ENCODE peak calls at places on chromosomes 3 and 15, in six cellular contexts. One of them, this sample, is unnamed.

GRCh38 chr3:38382506-38383080 is 36.0 kb downstream of the XYLB start:
- DNase-seq in stomach: no peak
- DNase-seq in transverse colon: no peak
- DNase-seq in endothelial cell of umbilical vein: no peak
- DNase-seq in tibial nerve: no peak
- DNase-seq in H1: no peak
- DNase-seq in this sample: no peak

GRCh38 chr3:10344147-10344943 is 23.4 kb upstream of the SEC13 start:
- DNase-seq in stomach: peak
- DNase-seq in transverse colon: peak
- DNase-seq in endothelial cell of umbilical vein: peak
- DNase-seq in tibial nerve: peak
- DNase-seq in H1: peak
- DNase-seq in this sample: no peak

GRCh38 chr3:11021611-11022011 is 29.1 kb downstream of the SLC6A1 start:
- DNase-seq in stomach: no peak
- DNase-seq in transverse colon: no peak
- DNase-seq in endothelial cell of umbilical vein: no peak
- DNase-seq in tibial nerve: no peak
- DNase-seq in H1: no peak
- DNase-seq in this sample: no peak

GRCh38 chr3:158718490-158719170 is 13.6 kb downstream of the RARRES1 start:
- DNase-seq in stomach: no peak
- DNase-seq in transverse colon: peak
- DNase-seq in endothelial cell of umbilical vein: peak
- DNase-seq in tibial nerve: no peak
- DNase-seq in H1: no peak
- DNase-seq in this sample: no peak

GRCh38 chr3:128383316-128384235 is 83.1 kb downstream of the DNAJB8 start:
- DNase-seq in stomach: peak
- DNase-seq in transverse colon: peak
- DNase-seq in endothelial cell of umbilical vein: peak
- DNase-seq in tibial nerve: peak
- DNase-seq in H1: no peak
- DNase-seq in this sample: no peak

GRCh38 chr3:52529376-52530333 is 4.0 kb downstream of the NT5DC2 start:
- DNase-seq in stomach: peak
- DNase-seq in transverse colon: peak
- DNase-seq in endothelial cell of umbilical vein: peak
- DNase-seq in tibial nerve: peak
- DNase-seq in H1: no peak
- DNase-seq in this sample: no peak

GRCh38 chr15:82106671-82107070 is 60.9 kb upstream of the MEX3B start:
- DNase-seq in stomach: no peak
- DNase-seq in transverse colon: no peak
- DNase-seq in endothelial cell of umbilical vein: no peak
- DNase-seq in tibial nerve: no peak
- DNase-seq in H1: no peak
- DNase-seq in this sample: no peak

GRCh38 chr15:73601449-73602425 is 31.5 kb downstream of the NPTN start:
- DNase-seq in stomach: no peak
- DNase-seq in transverse colon: peak
- DNase-seq in endothelial cell of umbilical vein: peak
- DNase-seq in tibial nerve: peak
- DNase-seq in H1: no peak
- DNase-seq in this sample: no peak

GRCh38 chr15:80893777-80894176 is 95.8 kb downstream of the MESD start:
- DNase-seq in stomach: no peak
- DNase-seq in transverse colon: no peak
- DNase-seq in endothelial cell of umbilical vein: no peak
- DNase-seq in tibial nerve: no peak
- DNase-seq in H1: no peak
- DNase-seq in this sample: no peak

GRCh38 chr3:31670722-31671121 is 138.0 kb downstream of the STT3B start:
- DNase-seq in stomach: no peak
- DNase-seq in transverse colon: no peak
- DNase-seq in endothelial cell of umbilical vein: no peak
- DNase-seq in tibial nerve: no peak
- DNase-seq in H1: no peak
- DNase-seq in this sample: no peak

GRCh38 chr3:145807990-145808389 is 353.0 kb downstream of the PLOD2 start:
- DNase-seq in stomach: no peak
- DNase-seq in transverse colon: no peak
- DNase-seq in endothelial cell of umbilical vein: peak
- DNase-seq in tibial nerve: no peak
- DNase-seq in H1: no peak
- DNase-seq in this sample: no peak

GRCh38 chr3:63814300-63814699 is 4.8 kb upstream of the C3orf49 start:
- DNase-seq in stomach: no peak
- DNase-seq in transverse colon: no peak
- DNase-seq in endothelial cell of umbilical vein: no peak
- DNase-seq in tibial nerve: no peak
- DNase-seq in H1: no peak
- DNase-seq in this sample: no peak

GRCh38 chr3:193680220-193680619 is 87.2 kb downstream of the OPA1 start:
- DNase-seq in stomach: no peak
- DNase-seq in transverse colon: no peak
- DNase-seq in endothelial cell of umbilical vein: no peak
- DNase-seq in tibial nerve: no peak
- DNase-seq in H1: no peak
- DNase-seq in this sample: no peak

GRCh38 chr15:71538181-71538580 is 272.2 kb upstream of the NR2E3 start:
- DNase-seq in stomach: no peak
- DNase-seq in transverse colon: no peak
- DNase-seq in endothelial cell of umbilical vein: no peak
- DNase-seq in tibial nerve: no peak
- DNase-seq in H1: no peak
- DNase-seq in this sample: no peak

GRCh38 chr3:73351423-73352071 is 273.2 kb downstream of the PDZRN3 start:
- DNase-seq in stomach: no peak
- DNase-seq in transverse colon: no peak
- DNase-seq in endothelial cell of umbilical vein: no peak
- DNase-seq in tibial nerve: no peak
- DNase-seq in H1: no peak
- DNase-seq in this sample: no peak

GRCh38 chr15:38683382-38684242 is 119.0 kb upstream of the RASGRP1 start:
- DNase-seq in stomach: peak
- DNase-seq in transverse colon: peak
- DNase-seq in endothelial cell of umbilical vein: peak
- DNase-seq in tibial nerve: peak
- DNase-seq in H1: no peak
- DNase-seq in this sample: no peak

GRCh38 chr3:185640308-185640707 is 54.2 kb downstream of the SENP2 start:
- DNase-seq in stomach: no peak
- DNase-seq in transverse colon: no peak
- DNase-seq in endothelial cell of umbilical vein: peak
- DNase-seq in tibial nerve: no peak
- DNase-seq in H1: no peak
- DNase-seq in this sample: no peak

GRCh38 chr15:76340198-76340801 is 3.7 kb downstream of the ISL2 start:
- DNase-seq in stomach: no peak
- DNase-seq in transverse colon: peak
- DNase-seq in endothelial cell of umbilical vein: peak
- DNase-seq in tibial nerve: no peak
- DNase-seq in H1: no peak
- DNase-seq in this sample: no peak

GRCh38 chr15:82100116-82100795 is 54.4 kb upstream of the MEX3B start:
- DNase-seq in stomach: no peak
- DNase-seq in transverse colon: no peak
- DNase-seq in endothelial cell of umbilical vein: no peak
- DNase-seq in tibial nerve: no peak
- DNase-seq in H1: no peak
- DNase-seq in this sample: no peak

GRCh38 chr3:157438371-157438735 is 1.7 kb downstream of the PTX3 start:
- DNase-seq in stomach: no peak
- DNase-seq in transverse colon: no peak
- DNase-seq in endothelial cell of umbilical vein: peak
- DNase-seq in tibial nerve: no peak
- DNase-seq in H1: no peak
- DNase-seq in this sample: no peak

DNA sequence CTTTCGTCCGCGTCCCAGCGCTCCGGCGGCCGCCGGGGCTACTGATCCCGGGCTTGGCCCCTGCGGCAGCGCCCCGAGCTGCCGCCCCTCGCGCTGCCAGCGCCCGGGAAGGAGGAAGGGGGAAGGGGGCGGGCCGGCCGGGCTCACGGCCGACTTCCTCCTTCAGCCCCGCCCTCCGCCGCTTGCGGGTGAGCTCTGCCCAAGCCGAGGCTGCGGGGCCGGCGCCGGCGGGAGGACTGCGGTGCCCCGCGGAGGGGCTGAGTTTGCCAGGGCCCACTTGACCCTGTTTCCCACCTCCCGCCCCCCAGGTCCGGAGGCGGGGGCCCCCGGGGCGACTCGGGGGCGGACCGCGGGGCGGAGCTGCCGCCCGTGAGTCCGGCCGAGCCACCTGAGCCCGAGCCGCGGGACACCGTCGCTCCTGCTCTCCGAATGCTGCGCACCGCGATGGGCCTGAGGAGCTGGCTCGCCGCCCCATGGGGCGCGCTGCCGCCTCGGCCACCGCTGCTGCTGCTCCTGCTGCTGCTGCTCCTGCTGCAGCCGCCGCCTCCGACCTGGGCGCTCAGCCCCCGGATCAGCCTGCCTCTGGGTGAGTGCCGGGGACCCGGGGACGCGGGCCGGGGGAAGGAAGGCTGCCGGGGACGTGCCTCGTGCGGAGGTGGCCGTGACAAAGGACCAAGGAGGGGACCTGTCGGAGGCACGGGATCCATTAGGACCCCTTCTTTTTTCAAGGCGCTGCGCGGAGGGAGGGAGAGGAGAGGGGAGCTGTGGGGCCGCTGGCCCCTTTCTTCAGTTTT is at the start of gene SEMA4B:
- DNase-seq in stomach: peak
- DNase-seq in transverse colon: peak
- DNase-seq in endothelial cell of umbilical vein: peak
- DNase-seq in tibial nerve: peak
- DNase-seq in H1: no peak
- DNase-seq in this sample: no peak
- TF ChIP-seq POLR2A in stomach: no peak
- TF ChIP-seq POLR2A in transverse colon: peak
- TF ChIP-seq POLR2A in endothelial cell of umbilical vein: peak
- TF ChIP-seq POLR2A in tibial nerve: no peak
- TF ChIP-seq POLR2A in H1: no peak
- TF ChIP-seq POLR2A in this sample: no peak

GRCh38 chr15:63345391-63345752 is 36.3 kb downstream of the CA12 start:
- DNase-seq in stomach: no peak
- DNase-seq in transverse colon: no peak
- DNase-seq in endothelial cell of umbilical vein: no peak
- DNase-seq in tibial nerve: no peak
- DNase-seq in H1: no peak
- DNase-seq in this sample: no peak
- H3K4me3 ChIP-seq in stomach: no peak
- H3K4me3 ChIP-seq in transverse colon: no peak
- H3K4me3 ChIP-seq in endothelial cell of umbilical vein: no peak
- H3K4me3 ChIP-seq in tibial nerve: no peak
- H3K4me3 ChIP-seq in H1: no peak
- H3K4me3 ChIP-seq in this sample: no peak

GRCh38 chr3:71144525-71145253 is 438.8 kb downstream of the FOXP1 start:
- DNase-seq in stomach: no peak
- DNase-seq in transverse colon: no peak
- DNase-seq in endothelial cell of umbilical vein: no peak
- DNase-seq in tibial nerve: no peak
- DNase-seq in H1: no peak
- DNase-seq in this sample: no peak
- H3K27ac ChIP-seq in stomach: peak
- H3K27ac ChIP-seq in transverse colon: no peak
- H3K27ac ChIP-seq in endothelial cell of umbilical vein: no peak
- H3K27ac ChIP-seq in tibial nerve: no peak
- H3K27ac ChIP-seq in H1: no peak
- H3K27ac ChIP-seq in this sample: peak

DNA sequence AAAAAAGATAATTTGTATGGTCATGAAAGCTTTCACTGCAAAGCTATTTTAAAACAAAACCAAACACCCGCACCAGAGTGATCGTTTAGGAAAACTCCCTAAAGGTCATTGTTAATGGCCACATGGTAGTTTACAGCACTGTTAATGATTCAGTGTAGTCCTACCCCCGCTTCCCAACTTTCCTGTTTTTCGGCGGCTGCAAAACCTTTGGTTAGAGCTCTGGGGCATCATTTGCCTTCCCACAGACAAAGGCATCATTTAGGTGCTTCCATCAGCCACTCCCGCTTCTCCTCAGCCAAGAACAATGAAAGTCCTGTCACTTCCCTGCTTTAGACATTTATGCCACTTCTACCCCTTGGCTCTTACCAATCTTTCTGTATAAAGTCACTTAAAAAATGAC is 10.6 kb downstream of the MELTF start:
- DNase-seq in stomach: no peak
- DNase-seq in transverse colon: no peak
- DNase-seq in endothelial cell of umbilical vein: no peak
- DNase-seq in tibial nerve: no peak
- DNase-seq in H1: no peak
- DNase-seq in this sample: no peak
- TF ChIP-seq POLR2A in stomach: no peak
- TF ChIP-seq POLR2A in transverse colon: no peak
- TF ChIP-seq POLR2A in endothelial cell of umbilical vein: no peak
- TF ChIP-seq POLR2A in tibial nerve: no peak
- TF ChIP-seq POLR2A in H1: no peak
- TF ChIP-seq POLR2A in this sample: no peak

DNA sequence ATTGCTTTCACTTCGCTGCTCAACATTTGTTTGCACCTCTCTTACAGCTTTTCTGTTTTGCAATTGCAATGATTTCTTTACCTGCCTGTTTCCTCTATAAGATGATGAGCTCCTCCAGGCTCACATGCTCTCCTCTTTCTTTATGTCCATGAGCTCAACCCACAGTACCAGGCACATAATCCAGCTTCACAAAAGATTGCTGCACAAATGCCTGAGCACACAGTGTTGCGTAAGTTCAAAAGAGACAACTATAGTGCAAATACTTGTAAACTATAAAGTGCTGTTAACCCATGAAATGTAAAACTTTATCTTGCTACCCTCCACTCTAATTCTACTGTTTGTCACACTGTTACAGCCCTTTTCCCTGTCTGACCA is 101.0 kb upstream of the LPP start:
- DNase-seq in stomach: no peak
- DNase-seq in transverse colon: no peak
- DNase-seq in endothelial cell of umbilical vein: no peak
- DNase-seq in tibial nerve: no peak
- DNase-seq in H1: no peak
- DNase-seq in this sample: no peak
- H3K4me3 ChIP-seq in stomach: no peak
- H3K4me3 ChIP-seq in transverse colon: no peak
- H3K4me3 ChIP-seq in endothelial cell of umbilical vein: no peak
- H3K4me3 ChIP-seq in tibial nerve: no peak
- H3K4me3 ChIP-seq in H1: no peak
- H3K4me3 ChIP-seq in this sample: no peak

GRCh38 chr3:182730675-182731042 is 62.6 kb upstream of the ATP11B start:
- DNase-seq in stomach: no peak
- DNase-seq in transverse colon: no peak
- DNase-seq in endothelial cell of umbilical vein: no peak
- DNase-seq in tibial nerve: no peak
- DNase-seq in H1: no peak
- DNase-seq in this sample: no peak
- H3K27ac ChIP-seq in stomach: no peak
- H3K27ac ChIP-seq in transverse colon: no peak
- H3K27ac ChIP-seq in endothelial cell of umbilical vein: no peak
- H3K27ac ChIP-seq in tibial nerve: no peak
- H3K27ac ChIP-seq in H1: no peak
- H3K27ac ChIP-seq in this sample: no peak

GRCh38 chr15:95975212-95975611 is 355.3 kb upstream of the NR2F2 start:
- DNase-seq in stomach: no peak
- DNase-seq in transverse colon: no peak
- DNase-seq in endothelial cell of umbilical vein: no peak
- DNase-seq in tibial nerve: no peak
- DNase-seq in H1: no peak
- DNase-seq in this sample: no peak
- TF ChIP-seq POLR2A in stomach: no peak
- TF ChIP-seq POLR2A in transverse colon: no peak
- TF ChIP-seq POLR2A in endothelial cell of umbilical vein: no peak
- TF ChIP-seq POLR2A in tibial nerve: no peak
- TF ChIP-seq POLR2A in H1: no peak
- TF ChIP-seq POLR2A in this sample: no peak